ENCODE peak calls at places on chromosomes 5 and 9, in nine cellular contexts. E, U, G, X, O, B, H, P and M are unnamed samples.

GRCh38 chr5:3310551-3311340 is 284.9 kb upstream of the IRX1 start:
- DNase-seq in U (no peak), X (peak), G (no peak), B (no peak), P (no peak), O (no peak), H (no peak), E (no peak), M (peak)

GRCh38 chr5:159332800-159333563 is 2.7 kb upstream of the IL12B start:
- DNase-seq in E (no peak), X (no peak), U (no peak), P (no peak), G (no peak), H (peak), B (no peak), O (no peak), M (no peak)

GRCh38 chr9:81369136-81369535 is 320.2 kb downstream of the TLE1 start:
- DNase-seq in G (no peak), P (no peak), U (no peak), X (no peak), E (no peak), O (no peak), B (no peak), H (no peak), M (no peak)

GRCh38 chr5:136754216-136754615 is 388.9 kb upstream of the TRPC7 start:
- DNase-seq in P (no peak), B (no peak), E (no peak), X (no peak), U (no peak), G (no peak), O (no peak), H (no peak), M (no peak)

GRCh38 chr5:60207031-60207430 is 313.5 kb upstream of the PDE4D start:
- DNase-seq in X (no peak), O (no peak), E (no peak), B (no peak), P (no peak), G (no peak), U (no peak), H (peak), M (no peak)

GRCh38 chr9:109161471-109161870 is 5.6 kb downstream of the FRRS1L start:
- DNase-seq in E (no peak), G (no peak), U (no peak), O (no peak), X (no peak), B (no peak), P (no peak), H (no peak), M (no peak)

GRCh38 chr9:133375116-133375723 is 640 bp downstream of the SURF4 start:
- DNase-seq in G (no peak), U (no peak), X (peak), O (peak), E (no peak), B (peak), H (peak), P (peak), M (no peak)

GRCh38 chr5:143782588-143783386 is 29.2 kb upstream of the HMHB1 start:
- DNase-seq in U (no peak), G (no peak), P (no peak), H (no peak), X (no peak), B (no peak), O (no peak), E (no peak), M (no peak)

GRCh38 chr9:34233691-34234090 is 54.8 kb downstream of the UBAP1 start:
- DNase-seq in O (no peak), P (no peak), H (no peak), B (no peak), X (no peak), U (no peak), G (no peak), E (no peak), M (no peak)

GRCh38 chr5:107268241-107268640 is 402.5 kb downstream of the EFNA5 start:
- DNase-seq in O (no peak), P (no peak), U (no peak), G (no peak), E (no peak), B (no peak), X (no peak), H (no peak), M (no peak)

GRCh38 chr5:139705191-139705590 is 57.0 kb downstream of the CXXC5 start:
- DNase-seq in E (no peak), P (no peak), H (peak), O (no peak), G (no peak), U (no peak), B (no peak), X (no peak), M (no peak)

GRCh38 chr5:177010150-177010549 is 3.6 kb upstream of the UIMC1 start:
- DNase-seq in O (no peak), P (no peak), H (no peak), E (no peak), U (no peak), X (no peak), B (no peak), G (no peak), M (no peak)

GRCh38 chr5:134088291-134088690 is 26.2 kb upstream of the TCF7 start:
- DNase-seq in G (no peak), B (no peak), U (no peak), H (no peak), P (no peak), O (no peak), X (peak), E (no peak), M (no peak)

GRCh38 chr5:8098044-8098443 is 229.1 kb downstream of the MTRR start:
- DNase-seq in P (no peak), E (no peak), U (no peak), H (no peak), O (no peak), B (no peak), G (no peak), X (peak), M (no peak)

GRCh38 chr9:129584136-129584535 is 36.8 kb downstream of the C9orf50 start:
- DNase-seq in B (peak), P (peak), E (no peak), X (peak), G (peak), U (peak), O (peak), H (peak), M (peak)

GRCh38 chr5:157294692-157295091 is 28.8 kb downstream of the CYFIP2 start:
- DNase-seq in X (no peak), H (no peak), O (no peak), U (no peak), G (no peak), E (no peak), B (no peak), P (no peak), M (no peak)

GRCh38 chr5:170849374-170849773 is 12.4 kb upstream of the RANBP17 start:
- DNase-seq in B (no peak), E (no peak), P (no peak), H (no peak), G (no peak), U (no peak), O (peak), X (no peak), M (no peak)

GRCh38 chr5:35199886-35200285 is 30.4 kb downstream of the PRLR start:
- DNase-seq in B (no peak), O (no peak), P (no peak), G (no peak), U (no peak), X (no peak), E (no peak), H (no peak), M (no peak)

GRCh38 chr9:23543420-23543819 is 282.6 kb downstream of the ELAVL2 start:
- DNase-seq in U (no peak), X (peak), P (no peak), H (no peak), G (no peak), B (no peak), E (no peak), O (no peak), M (no peak)

GRCh38 chr9:107462691-107463090 is 26.9 kb downstream of the KLF4 start:
- DNase-seq in B (no peak), G (no peak), H (no peak), E (no peak), P (no peak), U (no peak), O (no peak), X (peak), M (no peak)

GRCh38 chr9:109811876-109812275 is 31.9 kb downstream of the PALM2AKAP2 start:
- DNase-seq in O (no peak), X (no peak), B (no peak), P (no peak), H (no peak), U (no peak), G (no peak), E (no peak), M (no peak)

GRCh38 chr5:172622091-172623046 is 18.7 kb upstream of the NEURL1B start:
- DNase-seq in P (no peak), U (no peak), H (no peak), G (no peak), E (no peak), X (no peak), O (no peak), B (no peak), M (no peak)

GRCh38 chr9:36847781-36848673 is 186.0 kb downstream of the PAX5 start:
- DNase-seq in O (no peak), G (no peak), B (no peak), H (no peak), P (no peak), E (no peak), X (no peak), U (no peak), M (no peak)